ENCODE peak calls at places on chromosomes 5 and 9, in eight cellular contexts. M, C, K, G, B, V, Y and W are unnamed samples.
A peak's percentile ranks its signal among the peaks of the same experiment; 100 is the strongest.

GRCh38 chr9:101738566-101739183 is at the start of gene GRIN3A:
- DNase-seq in M (peak; percentile 24), C (no peak), K (peak; percentile 3), G (peak; percentile 67), B (no peak), V (no peak), Y (no peak), W (no peak)

GRCh38 chr5:6550628-6551027 is 82.2 kb downstream of the NSUN2 start:
- DNase-seq in M (no peak), C (no peak), K (no peak), G (no peak), B (no peak), V (no peak), Y (no peak), W (no peak)

GRCh38 chr5:96714951-96715451 is 52.8 kb downstream of the CAST start:
- DNase-seq in M (peak; percentile 31), C (peak; percentile 83), K (no peak), G (peak; percentile 26), B (peak; percentile 86), V (peak; percentile 87), Y (no peak), W (peak; percentile 48)

GRCh38 chr5:14851067-14851422 is 20.5 kb downstream of the ANKH start:
- DNase-seq in M (no peak), C (no peak), K (no peak), G (no peak), B (no peak), V (no peak), Y (no peak), W (no peak)

GRCh38 chr5:74507596-74507995 is 132.9 kb downstream of the ENC1 start:
- DNase-seq in M (no peak), C (no peak), K (no peak), G (no peak), B (no peak), V (no peak), Y (no peak), W (no peak)

GRCh38 chr5:135223404-135223803 is 175.6 kb downstream of the MACROH2A1 start:
- DNase-seq in M (no peak), C (no peak), K (no peak), G (no peak), B (no peak), V (no peak), Y (no peak), W (no peak)

GRCh38 chr5:41246376-41246775 is 33.0 kb upstream of the C6 start:
- DNase-seq in M (no peak), C (no peak), K (no peak), G (no peak), B (peak; percentile 46), V (no peak), Y (no peak), W (no peak)

GRCh38 chr5:150670275-150670960 is 9.4 kb downstream of the MYOZ3 start:
- DNase-seq in M (no peak), C (no peak), K (no peak), G (no peak), B (no peak), V (no peak), Y (no peak), W (no peak)

GRCh38 chr5:142700566-142700965 is 14.7 kb upstream of the FGF1 start:
- DNase-seq in M (no peak), C (no peak), K (no peak), G (no peak), B (no peak), V (no peak), Y (no peak), W (no peak)

GRCh38 chr9:6439051-6439703 is 26.2 kb downstream of the UHRF2 start:
- DNase-seq in M (no peak), C (no peak), K (no peak), G (no peak), B (no peak), V (no peak), Y (no peak), W (no peak)

GRCh38 chr5:61409568-61409967 is 77.5 kb downstream of the ZSWIM6 start:
- DNase-seq in M (no peak), C (no peak), K (no peak), G (no peak), B (peak; percentile 83), V (peak; percentile 78), Y (no peak), W (no peak)

GRCh38 chr9:69932901-69933300 is 110.7 kb upstream of the MAMDC2 start:
- DNase-seq in M (no peak), C (no peak), K (no peak), G (no peak), B (no peak), V (peak; percentile 38), Y (no peak), W (no peak)